ENCODE peak calls at places on chromosomes 1 and 21, in ten cellular contexts. O is esophagus muscularis mucosa; N is hepatocyte; Y is naive thymus-derived CD4-positive, alpha-beta T cell; Q is tibial nerve; G is Panc1; U is tibial artery; V is testis; L is esophagus squamous epithelium; Z is sigmoid colon. A is an unnamed sample. For H3K4me1, the result is how much of the 10 kb centered on the place peaks cover.

GRCh38 chr1:172360511-172360910 is 60.0 kb upstream of the C1orf105 start:
- DNase-seq in O (no peak), N (no peak), Y (no peak), Q (no peak), G (no peak), U (no peak), V (no peak), L (no peak), Z (no peak), A (no peak)

GRCh38 chr1:228344631-228345072 is 62.0 kb downstream of the TRIM11 start:
- DNase-seq in O (no peak), N (no peak), Y (no peak), Q (no peak), G (no peak), U (peak), V (no peak), L (no peak), Z (peak), A (peak)

GRCh38 chr1:207698822-207699483 is 52.9 kb upstream of the CD46 start:
- DNase-seq in O (no peak), N (peak), Y (peak), Q (peak), G (peak), U (no peak), V (peak), L (no peak), Z (no peak), A (peak)

GRCh38 chr1:58566339-58566738 is 10.7 kb downstream of the TACSTD2 start:
- DNase-seq in O (no peak), N (no peak), Y (no peak), Q (no peak), G (no peak), U (no peak), V (no peak), L (no peak), Z (no peak), A (no peak)

GRCh38 chr1:51575406-51576084 is 41.3 kb upstream of the OSBPL9 start:
- DNase-seq in O (no peak), N (no peak), Y (no peak), Q (no peak), G (no peak), U (no peak), V (no peak), L (no peak), Z (no peak), A (no peak)

GRCh38 chr1:185008746-185009360 is 34.5 kb upstream of the NIBAN1 start:
- DNase-seq in O (no peak), N (no peak), Y (no peak), Q (no peak), G (no peak), U (no peak), V (no peak), L (no peak), Z (no peak), A (no peak)

GRCh38 chr1:231161711-231162299 is at the start of gene TRIM67:
- DNase-seq in O (peak), N (peak), Y (no peak), Q (no peak), G (no peak), U (no peak), V (no peak), L (no peak), Z (no peak), A (no peak)

GRCh38 chr1:22110016-22110415 is 32.9 kb downstream of the WNT4 start:
- DNase-seq in O (no peak), N (no peak), Y (no peak), Q (no peak), G (no peak), U (no peak), V (no peak), L (no peak), Z (no peak), A (no peak)

GRCh38 chr1:40861227-40862003 is 748 bp downstream of the CITED4 start:
- DNase-seq in O (no peak), N (peak), Y (peak), Q (no peak), G (no peak), U (peak), V (peak), L (no peak), Z (peak), A (peak)

GRCh38 chr21:42767561-42767835 is 111.8 kb downstream of the WDR4 start:
- DNase-seq in O (no peak), N (no peak), Y (no peak), Q (no peak), G (no peak), U (no peak), V (no peak), L (no peak), Z (no peak), A (no peak)

GRCh38 chr1:12279728-12280469 is 50.1 kb downstream of the VPS13D start:
- DNase-seq in O (no peak), N (no peak), Y (no peak), Q (no peak), G (no peak), U (no peak), V (no peak), L (no peak), Z (no peak), A (no peak)

GRCh38 chr1:230127105-230128054 is 60.3 kb downstream of the GALNT2 start:
- DNase-seq in O (no peak), N (no peak), Y (peak), Q (no peak), G (no peak), U (no peak), V (no peak), L (no peak), Z (no peak), A (no peak)

GRCh38 chr1:94954292-94955220 is 27.6 kb upstream of the CNN3 start:
- DNase-seq in O (no peak), N (no peak), Y (no peak), Q (no peak), G (no peak), U (no peak), V (no peak), L (no peak), Z (no peak), A (no peak)

GRCh38 chr1:37430074-37430985 is 44.0 kb upstream of the ZC3H12A start:
- DNase-seq in O (no peak), N (no peak), Y (no peak), Q (no peak), G (no peak), U (no peak), V (no peak), L (no peak), Z (no peak), A (no peak)

GRCh38 chr1:193754732-193755427 is 568.5 kb upstream of the B3GALT2 start:
- DNase-seq in O (no peak), N (no peak), Y (no peak), Q (no peak), G (no peak), U (no peak), V (no peak), L (no peak), Z (no peak), A (no peak)

GRCh38 chr1:246213502-246213901 is 293.6 kb downstream of the SMYD3 start:
- DNase-seq in O (no peak), N (no peak), Y (no peak), Q (no peak), G (no peak), U (no peak), V (no peak), L (no peak), Z (no peak), A (no peak)
- H3K4me3 ChIP-seq in O (no peak), N (no peak), Y (no peak), Q (no peak), G (no peak), U (no peak), V (no peak), L (no peak), Z (no peak), A (no peak)

GRCh38 chr1:161070737-161071136 is 1.0 kb upstream of the ARHGAP30 start:
- DNase-seq in O (no peak), N (no peak), Y (no peak), Q (no peak), G (no peak), U (no peak), V (no peak), L (no peak), Z (no peak), A (no peak)

GRCh38 chr1:161069731-161070270 is at the start of gene ARHGAP30:
- DNase-seq in O (no peak), N (no peak), Y (peak), Q (peak), G (no peak), U (peak), V (peak), L (peak), Z (peak), A (peak)

GRCh38 chr1:161068306-161069200 is 1.1 kb downstream of the ARHGAP30 start:
- DNase-seq in O (no peak), N (peak), Y (peak), Q (peak), G (no peak), U (peak), V (peak), L (peak), Z (peak), A (peak)

GRCh38 chr1:161066694-161067093 is 3.0 kb downstream of the ARHGAP30 start:
- DNase-seq in O (no peak), N (no peak), Y (no peak), Q (no peak), G (no peak), U (no peak), V (no peak), L (no peak), Z (no peak), A (no peak)

GRCh38 chr1:161069201-161069685 is 448 bp downstream of the ARHGAP30 start:
- DNase-seq in O (no peak), N (peak), Y (peak), Q (no peak), G (no peak), U (no peak), V (no peak), L (no peak), Z (no peak), A (no peak)
- H3K27ac ChIP-seq in O (peak), N (no peak), Y (peak), Q (peak), G (no peak), U (no peak), V (no peak), L (peak), Z (peak), A (peak)

DNA sequence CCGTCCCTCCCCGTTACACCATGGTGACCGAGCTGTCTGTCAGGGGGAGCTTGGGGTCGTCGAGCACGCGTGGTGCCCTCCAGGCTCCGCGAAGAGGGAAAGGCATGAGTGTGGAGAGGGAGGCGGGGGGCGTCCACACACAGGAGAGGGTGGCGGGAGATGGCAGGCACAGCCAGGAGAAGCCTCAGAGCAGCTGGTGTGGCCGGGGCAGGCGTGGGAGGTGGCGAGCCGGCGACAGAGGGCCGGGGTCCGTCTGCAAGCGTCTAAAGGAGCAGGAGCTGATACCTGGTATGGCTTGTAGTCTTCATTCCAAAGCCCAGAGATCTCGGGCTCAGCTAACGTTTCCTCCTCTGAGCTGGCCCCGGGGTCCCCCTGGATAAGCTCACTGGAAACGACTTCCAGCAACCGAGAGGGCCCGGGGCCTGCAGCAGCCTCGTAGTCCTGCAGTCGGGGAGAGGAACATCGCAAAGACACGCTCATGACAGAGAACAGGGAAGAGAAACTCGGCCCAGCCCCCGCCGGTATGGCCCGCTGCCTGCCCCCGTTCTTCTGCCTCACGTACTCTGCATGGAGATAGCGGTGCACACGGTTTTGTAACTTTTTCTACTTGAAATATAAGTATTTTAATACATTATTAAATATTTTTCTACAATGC is 37.4 kb downstream of the CFAP74 start:
- DNase-seq in O (no peak), N (no peak), Y (no peak), Q (no peak), G (no peak), U (no peak), V (no peak), L (no peak), Z (no peak), A (peak)
- H3K4me1 ChIP-seq in O (under half), N (under half), Y (under half), Q (under half), G (under half), U (under half), V (under half), L (under half), Z (under half), A (under half)

GRCh38 chr1:183808296-183809027 is 3.5 kb downstream of the RGL1 start:
- DNase-seq in O (no peak), N (no peak), Y (no peak), Q (no peak), G (no peak), U (no peak), V (no peak), L (no peak), Z (no peak), A (no peak)
- H3K4me3 ChIP-seq in O (peak), N (no peak), Y (no peak), Q (no peak), G (no peak), U (no peak), V (no peak), L (no peak), Z (no peak), A (no peak)

GRCh38 chr1:31931241-31932225 is 6.6 kb downstream of the PTP4A2 start:
- DNase-seq in O (no peak), N (peak), Y (no peak), Q (no peak), G (no peak), U (no peak), V (no peak), L (no peak), Z (no peak), A (no peak)
- H3K27ac ChIP-seq in O (peak), N (peak), Y (peak), Q (peak), G (peak), U (peak), V (no peak), L (peak), Z (peak), A (no peak)

GRCh38 chr1:157304271-157304670 is 166.1 kb upstream of the ETV3 start:
- DNase-seq in O (no peak), N (no peak), Y (no peak), Q (no peak), G (no peak), U (no peak), V (no peak), L (no peak), Z (no peak), A (no peak)
- H3K4me1 ChIP-seq in O (under half), N (under half), Y (under half), Q (under half), G (under half), U (under half), V (under half), L (under half), Z (under half), A (under half)

GRCh38 chr1:25819496-25820246 is at the start of gene MTFR1L:
- DNase-seq in O (peak), N (peak), Y (peak), Q (peak), G (peak), U (peak), V (peak), L (peak), Z (peak), A (peak)

GRCh38 chr1:25816112-25816718 is 3.5 kb upstream of the MTFR1L start:
- DNase-seq in O (no peak), N (no peak), Y (no peak), Q (no peak), G (no peak), U (no peak), V (no peak), L (no peak), Z (no peak), A (no peak)

GRCh38 chr1:25817840-25818501 is 1.8 kb upstream of the MTFR1L start:
- DNase-seq in O (no peak), N (peak), Y (no peak), Q (no peak), G (no peak), U (no peak), V (peak), L (no peak), Z (no peak), A (no peak)

GRCh38 chr1:25820247-25821111 is 725 bp downstream of the MTFR1L start:
- DNase-seq in O (no peak), N (peak), Y (peak), Q (no peak), G (no peak), U (no peak), V (peak), L (no peak), Z (peak), A (peak)

DNA sequence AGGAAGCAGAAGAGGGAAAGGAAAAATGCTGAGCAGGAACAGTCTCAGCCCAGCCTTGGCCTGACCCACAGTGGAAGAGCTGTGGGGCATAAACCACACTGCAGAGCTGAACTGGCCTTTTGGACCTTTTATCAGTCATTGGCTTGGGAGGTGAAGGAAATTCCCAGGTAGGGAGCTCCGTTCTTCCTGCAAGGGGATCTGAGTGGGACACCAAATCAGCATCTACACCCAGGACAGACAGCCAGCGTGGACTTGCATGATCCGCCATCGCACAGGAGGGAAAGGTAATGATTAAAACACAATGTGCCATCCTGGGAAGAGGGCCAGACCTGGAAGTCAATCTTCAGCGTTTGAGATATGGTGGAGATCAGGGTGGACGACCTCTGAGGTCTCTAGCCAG is 1.2 kb upstream of the MTFR1L start:
- DNase-seq in O (no peak), N (no peak), Y (no peak), Q (no peak), G (no peak), U (no peak), V (no peak), L (no peak), Z (no peak), A (no peak)
- H3K4me3 ChIP-seq in O (no peak), N (no peak), Y (no peak), Q (peak), G (peak), U (peak), V (no peak), L (peak), Z (peak), A (no peak)

DNA sequence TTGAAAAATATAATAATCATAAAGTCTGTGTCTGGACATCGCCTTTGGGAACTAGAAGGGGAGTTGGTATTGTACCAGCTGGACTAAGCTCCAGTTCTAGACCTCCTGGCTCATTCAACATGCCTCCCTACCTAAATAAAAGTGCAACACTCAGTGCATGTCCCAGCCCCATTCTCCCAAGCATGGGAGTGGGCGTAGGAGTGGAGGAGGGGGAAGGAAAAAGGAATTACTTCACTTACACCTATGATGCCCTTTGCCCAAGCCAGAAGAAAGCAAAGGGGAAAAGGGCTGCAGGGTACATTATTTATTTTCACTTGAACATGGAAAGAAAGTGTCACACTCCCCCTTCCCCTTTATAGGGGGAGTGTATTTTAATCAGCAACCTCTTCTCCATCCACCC is 3.1 kb downstream of the NIT1 start:
- DNase-seq in O (no peak), N (no peak), Y (no peak), Q (no peak), G (no peak), U (no peak), V (no peak), L (no peak), Z (no peak), A (no peak)
- H3K27ac ChIP-seq in O (no peak), N (peak), Y (no peak), Q (no peak), G (no peak), U (no peak), V (no peak), L (no peak), Z (no peak), A (no peak)

A was measured in right cardiac atrium.